ENCODE peak calls at places on chromosomes 5 and 9, in eight cellular contexts. N, P, U, L, W, H, M and K are unnamed samples.

GRCh38 chr5:107809201-107810034 is 138.7 kb upstream of the EFNA5 start:
- ATAC-seq in N (peak; percentile 16), P (no peak), U (no peak), L (no peak), W (no peak), H (no peak), M (no peak), K (no peak)

GRCh38 chr5:143115381-143115780 is 288.1 kb downstream of the NR3C1 start:
- ATAC-seq in N (no peak), P (no peak), U (no peak), L (no peak), W (no peak), H (no peak), M (no peak), K (no peak)

GRCh38 chr9:129208191-129209091 is 30.4 kb upstream of the IER5L start:
- ATAC-seq in N (no peak), P (peak; percentile 87), U (no peak), L (peak; percentile 63), W (peak; percentile 23), H (peak; percentile 51), M (peak; percentile 44), K (no peak)

GRCh38 chr9:4226331-4227250 is 73.3 kb downstream of the GLIS3 start:
- ATAC-seq in N (no peak), P (no peak), U (no peak), L (no peak), W (no peak), H (no peak), M (no peak), K (no peak)

GRCh38 chr5:137223324-137224295 is 275.5 kb downstream of the SPOCK1 start:
- ATAC-seq in N (no peak), P (no peak), U (peak; percentile 79), L (no peak), W (no peak), H (no peak), M (no peak), K (no peak)

GRCh38 chr5:156019786-156020185 is 307.2 kb upstream of the SGCD start:
- ATAC-seq in N (no peak), P (no peak), U (no peak), L (no peak), W (no peak), H (no peak), M (no peak), K (no peak)

GRCh38 chr5:18772475-18772874 is 1138.2 kb downstream of the TAF11L14 start:
- ATAC-seq in N (peak; percentile 94), P (no peak), U (no peak), L (no peak), W (no peak), H (peak; percentile 32), M (peak; percentile 49), K (peak; percentile 53)

GRCh38 chr9:89523948-89524347 is 26.0 kb upstream of the SEMA4D start:
- ATAC-seq in N (no peak), P (peak; percentile 52), U (no peak), L (peak; percentile 42), W (no peak), H (peak; percentile 54), M (peak; percentile 50), K (no peak)

GRCh38 chr5:135371738-135372232 is 27.2 kb downstream of the MACROH2A1 start:
- ATAC-seq in N (peak; percentile 89), P (no peak), U (no peak), L (no peak), W (no peak), H (no peak), M (no peak), K (peak; percentile 19)

GRCh38 chr5:86716121-86716520 is 98.4 kb downstream of the COX7C start:
- ATAC-seq in N (no peak), P (no peak), U (no peak), L (no peak), W (no peak), H (no peak), M (no peak), K (no peak)

GRCh38 chr5:76789991-76790571 is 28.7 kb upstream of the F2RL1 start:
- ATAC-seq in N (peak; percentile 59), P (no peak), U (no peak), L (no peak), W (peak; percentile 31), H (no peak), M (no peak), K (peak; percentile 56)

GRCh38 chr9:131033269-131034224 is 24.6 kb downstream of the LAMC3 start:
- ATAC-seq in N (no peak), P (no peak), U (no peak), L (no peak), W (no peak), H (no peak), M (no peak), K (no peak)

GRCh38 chr5:110968246-110969005 is 103.1 kb upstream of the TSLP start:
- ATAC-seq in N (peak; percentile 89), P (no peak), U (no peak), L (no peak), W (no peak), H (no peak), M (no peak), K (no peak)

GRCh38 chr5:154285661-154286408 is 95.3 kb downstream of the GALNT10 start:
- ATAC-seq in N (peak; percentile 83), P (no peak), U (no peak), L (no peak), W (peak; percentile 38), H (no peak), M (no peak), K (peak; percentile 83)

GRCh38 chr5:99004960-99005359 is 76.2 kb upstream of the CHD1 start:
- ATAC-seq in N (no peak), P (peak; percentile 63), U (no peak), L (peak; percentile 99), W (no peak), H (peak; percentile 97), M (peak; percentile 98), K (peak; percentile 20)

GRCh38 chr5:32233220-32233695 is 59.1 kb upstream of the GOLPH3 start:
- ATAC-seq in N (no peak), P (no peak), U (peak; percentile 40), L (no peak), W (no peak), H (no peak), M (no peak), K (no peak)

GRCh38 chr9:14300588-14300987 is 13.4 kb downstream of the NFIB start:
- ATAC-seq in N (no peak), P (no peak), U (no peak), L (no peak), W (no peak), H (no peak), M (no peak), K (no peak)

GRCh38 chr5:173962436-173962835 is 26.5 kb upstream of the C5orf47 start:
- ATAC-seq in N (no peak), P (no peak), U (no peak), L (no peak), W (no peak), H (no peak), M (no peak), K (no peak)

GRCh38 chr9:90107864-90108263 is 503.1 kb downstream of the GADD45G start:
- ATAC-seq in N (no peak), P (no peak), U (peak; percentile 60), L (no peak), W (no peak), H (no peak), M (no peak), K (no peak)

GRCh38 chr5:81181576-81182316 is 51.4 kb upstream of the CKMT2 start:
- ATAC-seq in N (no peak), P (no peak), U (no peak), L (no peak), W (no peak), H (no peak), M (no peak), K (no peak)

GRCh38 chr9:93003552-93004407 is 54.7 kb upstream of the SUSD3 start:
- ATAC-seq in N (peak; percentile 94), P (peak; percentile 88), U (peak; percentile 74), L (peak; percentile 80), W (peak; percentile 94), H (peak; percentile 77), M (peak; percentile 85), K (peak; percentile 94)

GRCh38 chr5:179190851-179191505 is 130.8 kb downstream of the ZNF354C start:
- ATAC-seq in N (no peak), P (no peak), U (no peak), L (no peak), W (no peak), H (no peak), M (no peak), K (no peak)

GRCh38 chr9:95511232-95511951 is 5.4 kb downstream of the PTCH1 start:
- ATAC-seq in N (peak; percentile 4), P (peak; percentile 6), U (peak; percentile 19), L (no peak), W (peak; percentile 13), H (no peak), M (no peak), K (peak; percentile 5)

GRCh38 chr5:41012318-41012717 is 58.8 kb downstream of the MROH2B start:
- ATAC-seq in N (no peak), P (no peak), U (no peak), L (no peak), W (no peak), H (no peak), M (no peak), K (no peak)

GRCh38 chr5:20959347-20959746 is 971.3 kb upstream of the CDH18 start:
- ATAC-seq in N (no peak), P (no peak), U (no peak), L (no peak), W (no peak), H (no peak), M (no peak), K (no peak)

GRCh38 chr5:144276034-144276822 is 105.6 kb downstream of the KCTD16 start:
- ATAC-seq in N (no peak), P (no peak), U (peak; percentile 49), L (no peak), W (no peak), H (no peak), M (no peak), K (no peak)

GRCh38 chr5:172293745-172294342 is 10.3 kb upstream of the UBTD2 start:
- ATAC-seq in N (no peak), P (no peak), U (no peak), L (no peak), W (no peak), H (no peak), M (no peak), K (no peak)

GRCh38 chr5:106363578-106363977 is 1307.2 kb downstream of the EFNA5 start:
- ATAC-seq in N (no peak), P (no peak), U (no peak), L (no peak), W (no peak), H (no peak), M (no peak), K (no peak)

GRCh38 chr9:278651-279050 is 64.0 kb downstream of the DOCK8 start:
- ATAC-seq in N (peak; percentile 63), P (peak; percentile 67), U (no peak), L (peak; percentile 71), W (no peak), H (peak; percentile 57), M (peak; percentile 51), K (no peak)

GRCh38 chr5:177538876-177539275 is 15.5 kb downstream of the FAM193B start:
- ATAC-seq in N (no peak), P (no peak), U (peak; percentile 3), L (no peak), W (no peak), H (no peak), M (no peak), K (no peak)

GRCh38 chr9:16044116-16044881 is 491.5 kb downstream of the CCDC171 start:
- ATAC-seq in N (peak; percentile 28), P (no peak), U (peak; percentile 72), L (no peak), W (no peak), H (no peak), M (no peak), K (no peak)

GRCh38 chr5:78630047-78630446 is 18.5 kb downstream of the LHFPL2 start:
- ATAC-seq in N (no peak), P (no peak), U (no peak), L (no peak), W (no peak), H (no peak), M (no peak), K (no peak)

GRCh38 chr9:97529363-97530076 is 28.1 kb downstream of the TMOD1 start:
- ATAC-seq in N (peak; percentile 62), P (no peak), U (peak; percentile 70), L (no peak), W (no peak), H (no peak), M (no peak), K (peak; percentile 38)